ENCODE peak calls at places on chromosomes 4 and X, in nine cellular contexts. T is lung, I is heart left ventricle, R is endothelial cell of umbilical vein, M is neuronal stem cell, K is trophoblast cell, Z is suprapubic skin, P is GM23248, V is left ventricle myocardium inferior. U is an unnamed sample.

GRCh38 chrX:49071877-49072711 is 1.7 kb downstream of the PRAF2 start:
- DNase-seq in K (peak; percentile 32), T (peak; percentile 85), V (peak; percentile 72), Z (no peak), R (peak; percentile 81), P (peak; percentile 48), I (peak; percentile 70), M (no peak), U (peak; percentile 84)

GRCh38 chr4:113575391-113575790 is 186.1 kb downstream of the CAMK2D start:
- DNase-seq in T (no peak), R (peak; percentile 46), V (no peak), P (peak; percentile 30), M (no peak), Z (no peak), I (no peak), K (no peak), U (no peak)

GRCh38 chr4:95095352-95095974 is 337.7 kb downstream of the BMPR1B start:
- DNase-seq in V (no peak), Z (no peak), I (no peak), P (peak; percentile 75), T (no peak), R (peak; percentile 58), K (peak; percentile 64), M (no peak), U (peak; percentile 6)

GRCh38 chr4:117771647-117772337 is 262.5 kb upstream of the NDST3 start:
- DNase-seq in R (no peak), T (no peak), M (no peak), V (no peak), I (no peak), P (no peak), Z (no peak), K (peak; percentile 11), U (no peak)

GRCh38 chrX:295136-295535 is 14.0 kb downstream of the PLCXD1 start:
- DNase-seq in I (peak; percentile 12), M (no peak), R (no peak), T (no peak), P (no peak), V (no peak), K (no peak), Z (peak; percentile 70), U (no peak)

GRCh38 chr4:167219090-167219489 is 15.2 kb downstream of the SPOCK3 start:
- DNase-seq in I (no peak), Z (no peak), K (no peak), P (no peak), V (no peak), M (no peak), R (no peak), T (no peak), U (no peak)

GRCh38 chr4:156473175-156473574 is 498.4 kb downstream of the PDGFC start:
- DNase-seq in T (no peak), R (no peak), K (no peak), I (no peak), P (no peak), V (no peak), M (no peak), Z (no peak), U (no peak)

GRCh38 chr4:1418494-1419285 is 12.4 kb upstream of the NKX1-1 start:
- DNase-seq in V (no peak), I (peak; percentile 6), K (no peak), R (no peak), P (no peak), M (no peak), T (no peak), Z (no peak), U (no peak)

GRCh38 chr4:184574861-184575260 is 74.4 kb downstream of the CASP3 start:
- DNase-seq in T (no peak), Z (no peak), M (no peak), K (no peak), V (no peak), I (no peak), R (peak; percentile 96), P (no peak), U (no peak)

GRCh38 chrX:72540318-72540717 is 32.3 kb downstream of the HDAC8 start:
- DNase-seq in T (no peak), Z (no peak), P (peak; percentile 41), K (peak; percentile 39), R (peak; percentile 30), V (no peak), I (no peak), M (no peak), U (no peak)

GRCh38 chr4:139123910-139124309 is 53.1 kb downstream of the ELF2 start:
- DNase-seq in T (no peak), M (no peak), Z (no peak), V (no peak), I (no peak), R (no peak), K (no peak), P (no peak), U (no peak)

GRCh38 chr4:87118826-87119225 is 101.6 kb downstream of the KLHL8 start:
- DNase-seq in P (peak; percentile 27), K (no peak), I (no peak), M (no peak), V (no peak), T (no peak), Z (no peak), R (peak; percentile 56), U (no peak)

GRCh38 chr4:67719953-67720617 is 19.1 kb upstream of the UBA6 start:
- DNase-seq in M (no peak), I (no peak), R (no peak), P (no peak), K (no peak), T (no peak), Z (no peak), V (no peak), U (no peak)

GRCh38 chr4:15592799-15593198 is 62.4 kb downstream of the FBXL5 start:
- DNase-seq in K (no peak), P (no peak), M (no peak), V (no peak), Z (no peak), I (no peak), R (peak; percentile 6), T (no peak), U (no peak)

GRCh38 chr4:3252831-3253641 is 4.1 kb downstream of the MSANTD1 start:
- DNase-seq in M (no peak), P (no peak), K (no peak), R (no peak), V (peak; percentile 13), I (no peak), Z (no peak), T (no peak), U (no peak)

GRCh38 chr4:101667348-101667747 is 123.2 kb upstream of the BANK1 start:
- DNase-seq in P (peak; percentile 28), V (no peak), I (no peak), Z (no peak), K (no peak), R (no peak), T (no peak), M (no peak), U (no peak)

GRCh38 chrX:132433001-132433400 is 55.8 kb downstream of the MBNL3 start:
- DNase-seq in T (no peak), K (peak; percentile 49), M (no peak), P (no peak), R (no peak), V (no peak), I (no peak), Z (no peak), U (no peak)

GRCh38 chr4:156547439-156547838 is 424.2 kb downstream of the PDGFC start:
- DNase-seq in Z (no peak), P (peak; percentile 93), V (no peak), K (no peak), R (peak; percentile 68), M (no peak), T (no peak), I (no peak), U (no peak)

GRCh38 chrX:46029777-46030176 is 515.4 kb downstream of the ZNF674 start:
- DNase-seq in M (no peak), I (no peak), R (no peak), Z (no peak), T (no peak), P (no peak), V (no peak), K (no peak), U (no peak)
- H3K4me1 ChIP-seq in M (no peaks in the 10 kb centered on the region), I (no peaks in the 10 kb centered on the region), R (no peaks in the 10 kb centered on the region), Z (no peaks in the 10 kb centered on the region), T (no peaks in the 10 kb centered on the region), P (no peaks in the 10 kb centered on the region), V (no peaks in the 10 kb centered on the region), K (no peaks in the 10 kb centered on the region), U (no peaks in the 10 kb centered on the region)

GRCh38 chr4:145921231-145921630 is 17.4 kb downstream of the ZNF827 start:
- DNase-seq in K (no peak), I (no peak), Z (no peak), T (no peak), R (no peak), P (no peak), V (no peak), M (no peak), U (no peak)

DNA sequence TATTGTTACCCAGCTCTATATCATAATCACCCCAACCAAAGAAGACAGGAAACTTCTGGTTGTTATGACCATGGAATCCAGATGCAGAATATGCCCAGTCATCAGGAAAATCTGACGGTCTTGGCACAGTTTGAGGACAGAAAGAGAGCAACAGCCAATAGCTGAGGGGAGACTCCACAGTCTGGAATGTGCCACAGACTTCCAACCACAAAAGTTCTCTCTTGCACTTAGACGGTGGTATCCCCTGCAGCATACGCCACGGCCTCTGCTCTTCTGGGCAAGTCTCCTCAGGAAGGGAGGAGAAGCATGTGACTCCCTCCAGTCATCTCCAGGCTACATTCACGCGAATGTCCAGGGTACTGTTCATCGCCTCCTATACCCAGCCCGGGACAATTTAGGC is 18.4 kb downstream of the ZNF827 start:
- DNase-seq in V (no peak), R (peak; percentile 65), P (peak; percentile 97), I (no peak), M (no peak), Z (no peak), T (no peak), K (no peak), U (peak; percentile 25)
- H3K27ac ChIP-seq in V (peak overlapping the region; percentile 29), R (no peak overlapping the region), P (peak overlapping the region; percentile 92), I (no peak overlapping the region), M (no peak overlapping the region), Z (peak overlapping the region; percentile 52), T (peak overlapping the region; percentile 3), K (no peak overlapping the region), U (no peak overlapping the region)

GRCh38 chr4:119039779-119040178 is 95.9 kb upstream of the MYOZ2 start:
- DNase-seq in T (no peak), R (no peak), K (no peak), Z (no peak), V (no peak), P (no peak), I (no peak), M (no peak), U (no peak)
- H3K4me1 ChIP-seq in T (peaks cover 2% of the 10 kb centered on the region), R (peaks cover 11% of the 10 kb centered on the region), K (peaks cover 4% of the 10 kb centered on the region), Z (peaks cover 19% of the 10 kb centered on the region), V (peaks cover 93% of the 10 kb centered on the region), P (peaks cover 73% of the 10 kb centered on the region), I (peaks cover 22% of the 10 kb centered on the region), M (peaks cover 2% of the 10 kb centered on the region), U (peaks cover 35% of the 10 kb centered on the region)

GRCh38 chr4:147756417-147756816 is 24.5 kb downstream of the ARHGAP10 start:
- DNase-seq in K (no peak), R (no peak), P (no peak), Z (no peak), I (no peak), T (no peak), M (no peak), V (no peak), U (no peak)
- H3K27ac ChIP-seq in K (no peak overlapping the region), R (no peak overlapping the region), P (peak overlapping the region; percentile 65), Z (no peak overlapping the region), I (peak overlapping the region; percentile 35), T (peak overlapping the region; percentile 23), M (no peak overlapping the region), V (peak overlapping the region; percentile 68), U (no peak overlapping the region)